ENCODE peak calls at places on chromosomes 16 and 17, in ten cellular contexts. J, U, N, Q, D, H, Z, R, W and O are unnamed samples.

GRCh38 chr17:10372906-10373305 is at the start of gene MYH13:
- DNase-seq in J (no peak), U (no peak), N (no peak), Q (no peak), D (no peak), H (no peak), Z (no peak), R (no peak), W (no peak), O (no peak)

GRCh38 chr17:48127371-48128051 is 19.9 kb downstream of the SNX11 start:
- DNase-seq in J (no peak), U (no peak), N (no peak), Q (no peak), D (no peak), H (peak; percentile 40), Z (no peak), R (peak; percentile 91), W (no peak), O (no peak)

GRCh38 chr17:47203984-47204721 is 5.0 kb upstream of the MYL4 start:
- DNase-seq in J (no peak), U (no peak), N (peak; percentile 32), Q (no peak), D (no peak), H (peak; percentile 36), Z (peak; percentile 36), R (peak; percentile 15), W (peak; percentile 27), O (no peak)

GRCh38 chr17:50044483-50044882 is 11.4 kb upstream of the ITGA3 start:
- DNase-seq in J (no peak), U (no peak), N (no peak), Q (no peak), D (no peak), H (no peak), Z (no peak), R (no peak), W (no peak), O (no peak)

GRCh38 chr16:12043953-12044352 is 67.4 kb downstream of the SNX29 start:
- DNase-seq in J (no peak), U (no peak), N (no peak), Q (no peak), D (no peak), H (no peak), Z (no peak), R (no peak), W (no peak), O (no peak)

GRCh38 chr17:57211010-57211411 is 45.3 kb upstream of the MSI2 start:
- DNase-seq in J (no peak), U (no peak), N (no peak), Q (no peak), D (no peak), H (no peak), Z (no peak), R (peak; percentile 63), W (no peak), O (no peak)

GRCh38 chr16:62965831-62966230 is 929.6 kb upstream of the CDH8 start:
- DNase-seq in J (no peak), U (no peak), N (no peak), Q (no peak), D (no peak), H (no peak), Z (no peak), R (peak; percentile 16), W (no peak), O (no peak)

GRCh38 chr17:81003711-81004335 is 12.2 kb downstream of the CHMP6 start:
- DNase-seq in J (peak; percentile 56), U (no peak), N (no peak), Q (no peak), D (no peak), H (peak; percentile 52), Z (no peak), R (no peak), W (no peak), O (no peak)

GRCh38 chr17:74842599-74843351 is 16.9 kb downstream of the GRIN2C start:
- DNase-seq in J (peak; percentile 92), U (no peak), N (peak; percentile 27), Q (peak; percentile 68), D (peak; percentile 71), H (peak; percentile 89), Z (no peak), R (peak; percentile 30), W (no peak), O (peak; percentile 76)

GRCh38 chr16:4679854-4680636 is 13.3 kb upstream of the NUDT16L1 start:
- DNase-seq in J (peak; percentile 94), U (no peak), N (no peak), Q (no peak), D (no peak), H (no peak), Z (no peak), R (peak; percentile 78), W (no peak), O (no peak)

GRCh38 chr16:2964416-2965223 is 545 bp downstream of the KREMEN2 start:
- DNase-seq in J (no peak), U (peak; percentile 61), N (no peak), Q (no peak), D (peak; percentile 77), H (no peak), Z (peak; percentile 39), R (peak; percentile 39), W (no peak), O (peak; percentile 65)

GRCh38 chr17:77391668-77392375 is 251.1 kb downstream of the SEC14L1 start:
- DNase-seq in J (no peak), U (no peak), N (peak; percentile 97), Q (no peak), D (no peak), H (peak; percentile 93), Z (peak; percentile 71), R (peak; percentile 39), W (no peak), O (no peak)